ENCODE peak calls at places on chromosome 22, in nine cellular contexts. One of them, this sample, is unnamed.

GRCh38 chr22:31083923-31084810 is 3.0 kb downstream of the SMTN start:
- DNase-seq in endodermal cell: no peak
- DNase-seq in sigmoid colon: no peak
- DNase-seq in mucosa of descending colon: no peak
- DNase-seq in uterus: no peak
- DNase-seq in OCI-LY7: peak; percentile 45
- DNase-seq in heart right ventricle: peak; percentile 13
- DNase-seq in upper lobe of right lung: no peak
- DNase-seq in fibroblast of lung: no peak
- DNase-seq in this sample: peak; percentile 51

GRCh38 chr22:33330534-33330933 is 272.4 kb upstream of the SYN3 start:
- DNase-seq in fibroblast of lung: no peak
- DNase-seq in sigmoid colon: no peak
- DNase-seq in upper lobe of right lung: no peak
- DNase-seq in OCI-LY7: no peak
- DNase-seq in uterus: no peak
- DNase-seq in heart right ventricle: no peak
- DNase-seq in mucosa of descending colon: no peak
- DNase-seq in endodermal cell: no peak
- DNase-seq in this sample: no peak

GRCh38 chr22:38504731-38505594 is 1.1 kb downstream of the DDX17 start:
- DNase-seq in sigmoid colon: peak; percentile 78
- DNase-seq in uterus: peak; percentile 55
- DNase-seq in OCI-LY7: peak; percentile 68
- DNase-seq in fibroblast of lung: peak; percentile 49
- DNase-seq in endodermal cell: peak; percentile 76
- DNase-seq in heart right ventricle: peak; percentile 47
- DNase-seq in upper lobe of right lung: peak; percentile 85
- DNase-seq in mucosa of descending colon: peak; percentile 77
- DNase-seq in this sample: peak; percentile 71

GRCh38 chr22:22955276-22955798 is 67.7 kb downstream of the IGLL5 start:
- DNase-seq in endodermal cell: no peak
- DNase-seq in OCI-LY7: no peak
- DNase-seq in uterus: no peak
- DNase-seq in upper lobe of right lung: no peak
- DNase-seq in sigmoid colon: no peak
- DNase-seq in fibroblast of lung: no peak
- DNase-seq in mucosa of descending colon: no peak
- DNase-seq in heart right ventricle: no peak
- DNase-seq in this sample: no peak

GRCh38 chr22:50221410-50222300 is 20.8 kb downstream of the SELENOO start:
- DNase-seq in mucosa of descending colon: no peak
- DNase-seq in endodermal cell: peak; percentile 63
- DNase-seq in OCI-LY7: no peak
- DNase-seq in uterus: no peak
- DNase-seq in upper lobe of right lung: no peak
- DNase-seq in heart right ventricle: no peak
- DNase-seq in sigmoid colon: peak; percentile 63
- DNase-seq in fibroblast of lung: no peak
- DNase-seq in this sample: no peak

GRCh38 chr22:26888887-26889286 is 231.5 kb downstream of the MIAT start:
- DNase-seq in endodermal cell: no peak
- DNase-seq in OCI-LY7: no peak
- DNase-seq in mucosa of descending colon: no peak
- DNase-seq in fibroblast of lung: no peak
- DNase-seq in heart right ventricle: no peak
- DNase-seq in sigmoid colon: no peak
- DNase-seq in uterus: no peak
- DNase-seq in upper lobe of right lung: no peak
- DNase-seq in this sample: no peak

GRCh38 chr22:23578306-23578705 is 1.8 kb downstream of the IGLL1 start:
- DNase-seq in mucosa of descending colon: no peak
- DNase-seq in heart right ventricle: no peak
- DNase-seq in uterus: no peak
- DNase-seq in fibroblast of lung: no peak
- DNase-seq in endodermal cell: no peak
- DNase-seq in sigmoid colon: no peak
- DNase-seq in OCI-LY7: no peak
- DNase-seq in upper lobe of right lung: no peak
- DNase-seq in this sample: no peak

GRCh38 chr22:50314455-50315288 is 7.2 kb upstream of the PLXNB2 start:
- DNase-seq in fibroblast of lung: no peak
- DNase-seq in mucosa of descending colon: peak; percentile 92
- DNase-seq in heart right ventricle: peak; percentile 61
- DNase-seq in OCI-LY7: peak; percentile 93
- DNase-seq in sigmoid colon: no peak
- DNase-seq in upper lobe of right lung: peak; percentile 91
- DNase-seq in endodermal cell: peak; percentile 72
- DNase-seq in uterus: no peak
- DNase-seq in this sample: peak; percentile 72

GRCh38 chr22:23204541-23205157 is 24.3 kb downstream of the BCR start:
- DNase-seq in upper lobe of right lung: peak; percentile 77
- DNase-seq in fibroblast of lung: no peak
- DNase-seq in endodermal cell: no peak
- DNase-seq in OCI-LY7: no peak
- DNase-seq in mucosa of descending colon: no peak
- DNase-seq in heart right ventricle: peak; percentile 83
- DNase-seq in uterus: peak; percentile 59
- DNase-seq in sigmoid colon: peak; percentile 79
- DNase-seq in this sample: peak; percentile 79

GRCh38 chr22:38097557-38098409 is 12.7 kb downstream of the BAIAP2L2 start:
- DNase-seq in fibroblast of lung: peak; percentile 29
- DNase-seq in sigmoid colon: no peak
- DNase-seq in mucosa of descending colon: peak; percentile 49
- DNase-seq in uterus: no peak
- DNase-seq in OCI-LY7: no peak
- DNase-seq in endodermal cell: peak; percentile 95
- DNase-seq in heart right ventricle: no peak
- DNase-seq in upper lobe of right lung: no peak
- DNase-seq in this sample: no peak

GRCh38 chr22:19853879-19854777 is 546 bp downstream of the GNB1L start:
- DNase-seq in OCI-LY7: peak; percentile 32
- DNase-seq in fibroblast of lung: peak; percentile 18
- DNase-seq in endodermal cell: peak; percentile 61
- DNase-seq in uterus: no peak
- DNase-seq in upper lobe of right lung: peak; percentile 68
- DNase-seq in mucosa of descending colon: peak; percentile 59
- DNase-seq in heart right ventricle: peak; percentile 46
- DNase-seq in sigmoid colon: no peak
- DNase-seq in this sample: peak; percentile 20

GRCh38 chr22:26732284-26732683 is 74.9 kb downstream of the MIAT start:
- DNase-seq in OCI-LY7: no peak
- DNase-seq in mucosa of descending colon: no peak
- DNase-seq in endodermal cell: peak; percentile 63
- DNase-seq in sigmoid colon: no peak
- DNase-seq in fibroblast of lung: no peak
- DNase-seq in heart right ventricle: no peak
- DNase-seq in uterus: no peak
- DNase-seq in upper lobe of right lung: no peak
- DNase-seq in this sample: no peak

GRCh38 chr22:46537946-46538815 is 761 bp upstream of the CELSR1 start:
- DNase-seq in OCI-LY7: no peak
- DNase-seq in heart right ventricle: no peak
- DNase-seq in uterus: no peak
- DNase-seq in sigmoid colon: no peak
- DNase-seq in fibroblast of lung: peak; percentile 20
- DNase-seq in upper lobe of right lung: peak; percentile 83
- DNase-seq in mucosa of descending colon: no peak
- DNase-seq in endodermal cell: peak; percentile 80
- DNase-seq in this sample: no peak

GRCh38 chr22:46744581-46744980 is 6.5 kb upstream of the CERK start:
- DNase-seq in heart right ventricle: no peak
- DNase-seq in fibroblast of lung: no peak
- DNase-seq in sigmoid colon: no peak
- DNase-seq in OCI-LY7: no peak
- DNase-seq in endodermal cell: no peak
- DNase-seq in mucosa of descending colon: peak; percentile 84
- DNase-seq in upper lobe of right lung: no peak
- DNase-seq in uterus: no peak
- DNase-seq in this sample: no peak

DNA sequence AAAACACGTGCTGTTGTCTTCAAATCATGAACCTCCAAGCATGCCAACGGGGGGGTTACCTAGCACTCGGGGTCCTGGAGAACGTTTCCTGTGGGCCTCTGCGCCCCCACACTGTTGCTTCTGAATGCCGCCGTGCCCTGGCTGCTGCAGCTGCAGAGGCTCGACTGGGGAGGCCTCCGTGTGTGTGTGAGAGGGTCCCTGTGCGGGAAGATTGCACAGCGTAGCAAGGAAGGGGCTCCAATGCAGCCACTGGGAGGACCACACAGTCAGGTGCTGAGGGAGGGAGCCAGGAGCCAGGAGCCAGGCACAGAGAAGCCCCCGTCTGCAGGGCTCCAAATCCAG is 1322.3 kb downstream of the TBC1D22A start:
- DNase-seq in heart right ventricle: no peak
- DNase-seq in OCI-LY7: no peak
- DNase-seq in endodermal cell: no peak
- DNase-seq in sigmoid colon: peak; percentile 26
- DNase-seq in fibroblast of lung: no peak
- DNase-seq in upper lobe of right lung: peak; percentile 23
- DNase-seq in uterus: no peak
- DNase-seq in mucosa of descending colon: no peak
- DNase-seq in this sample: no peak
- H3K9me3 ChIP-seq in heart right ventricle: no peaks in the 10 kb centered on the region
- H3K9me3 ChIP-seq in OCI-LY7: no peaks in the 10 kb centered on the region
- H3K9me3 ChIP-seq in endodermal cell: no peaks in the 10 kb centered on the region
- H3K9me3 ChIP-seq in sigmoid colon: no peaks in the 10 kb centered on the region
- H3K9me3 ChIP-seq in fibroblast of lung: no peaks in the 10 kb centered on the region
- H3K9me3 ChIP-seq in upper lobe of right lung: no peaks in the 10 kb centered on the region
- H3K9me3 ChIP-seq in uterus: no peaks in the 10 kb centered on the region
- H3K9me3 ChIP-seq in mucosa of descending colon: no peaks in the 10 kb centered on the region
- H3K9me3 ChIP-seq in this sample: no peaks in the 10 kb centered on the region

GRCh38 chr22:41369837-41370236 is 11.9 kb upstream of the TEF start:
- DNase-seq in fibroblast of lung: no peak
- DNase-seq in endodermal cell: no peak
- DNase-seq in OCI-LY7: no peak
- DNase-seq in sigmoid colon: no peak
- DNase-seq in upper lobe of right lung: no peak
- DNase-seq in uterus: no peak
- DNase-seq in mucosa of descending colon: no peak
- DNase-seq in heart right ventricle: no peak
- DNase-seq in this sample: no peak

GRCh38 chr22:41368543-41368817 is 13.3 kb upstream of the TEF start:
- DNase-seq in upper lobe of right lung: no peak
- DNase-seq in mucosa of descending colon: no peak
- DNase-seq in endodermal cell: no peak
- DNase-seq in sigmoid colon: no peak
- DNase-seq in uterus: no peak
- DNase-seq in OCI-LY7: no peak
- DNase-seq in fibroblast of lung: no peak
- DNase-seq in heart right ventricle: no peak
- DNase-seq in this sample: no peak

GRCh38 chr22:41367680-41368542 is 13.8 kb upstream of the TEF start:
- DNase-seq in sigmoid colon: peak; percentile 88
- DNase-seq in heart right ventricle: no peak
- DNase-seq in mucosa of descending colon: no peak
- DNase-seq in endodermal cell: no peak
- DNase-seq in fibroblast of lung: no peak
- DNase-seq in uterus: peak; percentile 54
- DNase-seq in OCI-LY7: no peak
- DNase-seq in upper lobe of right lung: peak; percentile 84
- DNase-seq in this sample: peak; percentile 48

GRCh38 chr22:41367039-41367679 is 14.6 kb upstream of the TEF start:
- DNase-seq in sigmoid colon: peak; percentile 99
- DNase-seq in uterus: peak; percentile 96
- DNase-seq in upper lobe of right lung: peak; percentile 99
- DNase-seq in fibroblast of lung: peak; percentile 96
- DNase-seq in endodermal cell: peak; percentile 83
- DNase-seq in mucosa of descending colon: peak; percentile 96
- DNase-seq in OCI-LY7: no peak
- DNase-seq in heart right ventricle: peak; percentile 98
- DNase-seq in this sample: peak; percentile 99

GRCh38 chr22:41369089-41369745 is 12.5 kb upstream of the TEF start:
- DNase-seq in sigmoid colon: no peak
- DNase-seq in uterus: no peak
- DNase-seq in heart right ventricle: no peak
- DNase-seq in upper lobe of right lung: no peak
- DNase-seq in mucosa of descending colon: no peak
- DNase-seq in OCI-LY7: no peak
- DNase-seq in endodermal cell: no peak
- DNase-seq in fibroblast of lung: no peak
- DNase-seq in this sample: no peak
- TF ChIP-seq CTCF in sigmoid colon: no peak
- TF ChIP-seq CTCF in uterus: no peak
- TF ChIP-seq CTCF in heart right ventricle: no peak
- TF ChIP-seq CTCF in upper lobe of right lung: no peak
- TF ChIP-seq CTCF in mucosa of descending colon: no peak
- TF ChIP-seq CTCF in OCI-LY7: peak; percentile 28
- TF ChIP-seq CTCF in endodermal cell: no peak
- TF ChIP-seq CTCF in fibroblast of lung: peak; percentile 11
- TF ChIP-seq CTCF in this sample: no peak

DNA sequence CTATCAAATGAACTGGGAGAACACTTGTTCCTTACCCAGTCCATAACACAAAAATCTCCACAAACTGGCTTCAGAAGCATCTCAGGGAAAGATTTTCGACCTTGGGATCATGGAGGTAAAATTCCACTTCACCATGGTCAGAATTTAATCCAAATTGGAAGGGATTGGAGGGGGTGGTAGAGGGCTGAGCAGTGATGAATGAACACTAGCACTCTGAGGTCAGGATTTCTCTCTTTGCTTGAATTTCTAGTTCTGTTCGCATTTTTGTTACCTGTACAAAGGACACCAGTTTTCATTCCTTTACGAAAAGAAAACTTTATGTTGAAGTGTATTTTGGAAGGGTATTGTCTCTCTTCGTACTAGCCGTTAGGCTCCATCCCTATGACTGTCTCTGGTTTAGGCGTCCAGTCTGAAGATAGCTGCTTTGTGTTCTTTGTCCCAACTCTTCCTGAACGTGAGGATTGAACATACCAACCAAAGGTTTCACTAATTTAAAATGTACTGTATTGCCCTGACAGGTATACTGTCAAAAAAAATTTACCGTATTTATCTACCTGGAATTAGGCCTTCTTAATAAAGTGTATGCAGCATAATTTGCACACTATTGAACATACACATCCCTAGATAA is 749 bp downstream of the GRAP2 start:
- DNase-seq in mucosa of descending colon: no peak
- DNase-seq in sigmoid colon: no peak
- DNase-seq in upper lobe of right lung: no peak
- DNase-seq in OCI-LY7: no peak
- DNase-seq in endodermal cell: no peak
- DNase-seq in uterus: no peak
- DNase-seq in heart right ventricle: no peak
- DNase-seq in fibroblast of lung: no peak
- DNase-seq in this sample: no peak
- H3K4me3 ChIP-seq in mucosa of descending colon: no peak overlapping the region
- H3K4me3 ChIP-seq in sigmoid colon: no peak overlapping the region
- H3K4me3 ChIP-seq in upper lobe of right lung: peak overlapping the region; percentile 31
- H3K4me3 ChIP-seq in OCI-LY7: no peak overlapping the region
- H3K4me3 ChIP-seq in endodermal cell: no peak overlapping the region
- H3K4me3 ChIP-seq in uterus: no peak overlapping the region
- H3K4me3 ChIP-seq in heart right ventricle: no peak overlapping the region
- H3K4me3 ChIP-seq in fibroblast of lung: no peak overlapping the region
- H3K4me3 ChIP-seq in this sample: no peak overlapping the region

GRCh38 chr22:49155809-49156580 is 671.7 kb downstream of the BRD1 start:
- DNase-seq in fibroblast of lung: no peak
- DNase-seq in sigmoid colon: no peak
- DNase-seq in endodermal cell: no peak
- DNase-seq in heart right ventricle: no peak
- DNase-seq in OCI-LY7: no peak
- DNase-seq in uterus: no peak
- DNase-seq in mucosa of descending colon: no peak
- DNase-seq in upper lobe of right lung: no peak
- DNase-seq in this sample: no peak
- H3K9me3 ChIP-seq in fibroblast of lung: no peaks in the 10 kb centered on the region
- H3K9me3 ChIP-seq in sigmoid colon: no peaks in the 10 kb centered on the region
- H3K9me3 ChIP-seq in endodermal cell: no peaks in the 10 kb centered on the region
- H3K9me3 ChIP-seq in heart right ventricle: no peaks in the 10 kb centered on the region
- H3K9me3 ChIP-seq in OCI-LY7: no peaks in the 10 kb centered on the region
- H3K9me3 ChIP-seq in uterus: no peaks in the 10 kb centered on the region
- H3K9me3 ChIP-seq in mucosa of descending colon: no peaks in the 10 kb centered on the region
- H3K9me3 ChIP-seq in upper lobe of right lung: no peaks in the 10 kb centered on the region
- H3K9me3 ChIP-seq in this sample: no peaks in the 10 kb centered on the region

GRCh38 chr22:42270512-42271190 is at the start of gene TCF20:
- DNase-seq in mucosa of descending colon: peak; percentile 86
- DNase-seq in upper lobe of right lung: peak; percentile 89
- DNase-seq in fibroblast of lung: peak; percentile 63
- DNase-seq in uterus: peak; percentile 73
- DNase-seq in heart right ventricle: peak; percentile 81
- DNase-seq in sigmoid colon: peak; percentile 86
- DNase-seq in endodermal cell: peak; percentile 89
- DNase-seq in OCI-LY7: peak; percentile 89
- DNase-seq in this sample: peak; percentile 82
- TF ChIP-seq CTCF in mucosa of descending colon: no peak
- TF ChIP-seq CTCF in upper lobe of right lung: no peak
- TF ChIP-seq CTCF in fibroblast of lung: no peak
- TF ChIP-seq CTCF in uterus: no peak
- TF ChIP-seq CTCF in heart right ventricle: peak; percentile 14
- TF ChIP-seq CTCF in sigmoid colon: no peak
- TF ChIP-seq CTCF in endodermal cell: peak; percentile 13
- TF ChIP-seq CTCF in OCI-LY7: no peak
- TF ChIP-seq CTCF in this sample: no peak

This sample was measured in adrenal gland.